ENCODE peak calls at places on chromosomes 13 and 19, in seven cellular contexts. H is DMS153; B is astrocyte of the cerebellum; M is Ammon's horn; J is effector CD4-positive, alpha-beta T cell; C is stimulated activated CD4-positive, alpha-beta T cell treated with anti-CD3 and anti-CD28 coated beads, Interleukin-4, amount 100 ng/mL, for 48 hours; Z is NCI-H1105 treated with DMSO at 0.1 percent for 48 hours. Q is an unnamed sample.

GRCh38 chr13:63636231-63636993 is 2220.8 kb upstream of the PCDH20 start:
- DNase-seq in M (no peak), H (no peak), J (no peak), B (no peak), C (no peak), Z (no peak), Q (no peak)

GRCh38 chr13:85575110-85575509 is 224.1 kb downstream of the SLITRK6 start:
- DNase-seq in B (no peak), J (no peak), M (no peak), Z (no peak), C (no peak), H (no peak), Q (no peak)

GRCh38 chr19:39919976-39920375 is 14.5 kb downstream of the FCGBP start:
- DNase-seq in C (no peak), H (no peak), Z (no peak), J (no peak), M (no peak), B (no peak), Q (no peak)

GRCh38 chr19:2282062-2282861 is at the start of gene PEAK3:
- DNase-seq in C (no peak), J (no peak), M (peak; percentile 75), H (no peak), Z (no peak), B (no peak), Q (no peak)

GRCh38 chr19:47309608-47310007 is at the start of gene C5AR1:
- DNase-seq in H (no peak), C (no peak), J (no peak), B (no peak), M (peak; percentile 58), Z (no peak), Q (no peak)

GRCh38 chr19:2274937-2275535 is 6.9 kb downstream of the PEAK3 start:
- DNase-seq in C (no peak), B (peak; percentile 44), J (no peak), Z (peak; percentile 30), M (peak; percentile 83), H (no peak), Q (peak; percentile 48)

GRCh38 chr13:49064459-49064858 is 88.7 kb downstream of the FNDC3A start:
- DNase-seq in J (no peak), H (no peak), Z (no peak), C (no peak), M (no peak), B (no peak), Q (no peak)

GRCh38 chr13:42876270-42876714 is 94.9 kb downstream of the FAM216B start:
- DNase-seq in C (no peak), Z (no peak), J (no peak), H (no peak), M (no peak), B (no peak), Q (no peak)

GRCh38 chr19:43467730-43468129 is 2.3 kb upstream of the LYPD3 start:
- DNase-seq in M (no peak), H (no peak), J (no peak), B (no peak), Z (no peak), C (no peak), Q (no peak)

GRCh38 chr19:18322318-18322758 is 538 bp downstream of the LSM4 start:
- DNase-seq in M (no peak), B (no peak), H (no peak), C (peak; percentile 44), Z (peak; percentile 18), J (no peak), Q (no peak)

GRCh38 chr13:109251958-109252357 is 534.4 kb downstream of the IRS2 start:
- DNase-seq in J (no peak), C (no peak), B (no peak), Z (no peak), H (no peak), M (no peak), Q (no peak)

GRCh38 chr13:44197791-44198770 is 175.5 kb upstream of the SERP2 start:
- DNase-seq in H (peak; percentile 28), Z (peak; percentile 9), C (peak; percentile 28), M (no peak), B (no peak), J (no peak), Q (no peak)

GRCh38 chr19:2476451-2477140 is 669 bp downstream of the GADD45B start:
- DNase-seq in M (peak; percentile 39), Z (no peak), J (peak; percentile 45), C (peak; percentile 63), B (no peak), H (no peak), Q (peak; percentile 62)

GRCh38 chr13:80235559-80236296 is 105.2 kb downstream of the SPRY2 start:
- DNase-seq in H (peak; percentile 86), C (no peak), M (no peak), J (no peak), Z (peak; percentile 56), B (no peak), Q (no peak)

GRCh38 chr13:113969311-113969972 is 4.4 kb downstream of the C13orf46 start:
- DNase-seq in M (no peak), H (no peak), J (no peak), C (no peak), B (no peak), Z (no peak), Q (no peak)

Q was measured in breast epithelium.